ENCODE peak calls at places on chromosomes 12 and 14, in six cellular contexts. Z is AG10803, P is endothelial cell of umbilical vein, N is astrocyte of the spinal cord, E is cardiac muscle cell, A is SK-N-SH. B is an unnamed sample.

GRCh38 chr14:89425931-89426330 is 8.9 kb upstream of the FOXN3 start:
- DNase-seq in N (peak), Z (peak), E (no peak), A (no peak), P (peak), B (peak)

GRCh38 chr14:102883028-102883953 is 39.2 kb upstream of the AMN start:
- DNase-seq in E (no peak), Z (no peak), P (no peak), N (no peak), A (no peak), B (no peak)

GRCh38 chr12:120651821-120652220 is 11.4 kb downstream of the CABP1 start:
- DNase-seq in N (no peak), E (no peak), P (no peak), A (no peak), Z (peak), B (no peak)

GRCh38 chr12:27549231-27549800 is 25.3 kb downstream of the PPFIBP1 start:
- DNase-seq in E (no peak), A (no peak), N (peak), Z (peak), P (peak), B (peak)

GRCh38 chr12:12315838-12316237 is 34.2 kb downstream of the MANSC1 start:
- DNase-seq in P (no peak), A (no peak), E (no peak), Z (no peak), N (no peak), B (no peak)

GRCh38 chr12:56520025-56520810 is 1.4 kb upstream of the RBMS2 start:
- DNase-seq in A (no peak), P (peak), E (no peak), Z (peak), N (peak), B (no peak)

GRCh38 chr14:105026789-105027563 is 6.1 kb upstream of the CDCA4 start:
- DNase-seq in Z (peak), N (peak), P (no peak), A (no peak), E (no peak), B (peak)

GRCh38 chr12:65720739-65721138 is 103.5 kb upstream of the HMGA2 start:
- DNase-seq in Z (peak), E (no peak), A (no peak), N (peak), P (no peak), B (no peak)

GRCh38 chr14:19729763-19730162 is 13.6 kb upstream of the OR4Q3 start:
- DNase-seq in E (no peak), Z (no peak), N (no peak), A (no peak), P (no peak), B (no peak)

GRCh38 chr12:52195065-52195730 is 3.4 kb upstream of the KRT80 start:
- DNase-seq in Z (no peak), E (no peak), P (no peak), N (no peak), A (no peak), B (peak)

GRCh38 chr12:57868211-57868610 is 21.7 kb upstream of the CTDSP2 start:
- DNase-seq in E (no peak), N (no peak), P (no peak), A (no peak), Z (peak), B (no peak)

GRCh38 chr12:56591961-56592360 is 38.2 kb downstream of the BAZ2A start:
- DNase-seq in A (no peak), N (no peak), E (no peak), P (no peak), Z (peak), B (peak)

GRCh38 chr14:20461230-20462141 is at the start of gene PIP4P1:
- DNase-seq in Z (peak), N (peak), P (peak), E (peak), A (peak), B (peak)

GRCh38 chr14:52878946-52879345 is 71.9 kb downstream of the FERMT2 start:
- DNase-seq in E (no peak), A (no peak), Z (no peak), N (no peak), P (no peak), B (no peak)

GRCh38 chr12:133038310-133038709 is 1.0 kb downstream of the ZNF84 start:
- DNase-seq in Z (no peak), N (no peak), A (no peak), P (peak), E (no peak), B (no peak)
- H3K4me3 ChIP-seq in Z (peak), N (peak), A (peak), P (no peak), E (peak), B (peak)

DNA sequence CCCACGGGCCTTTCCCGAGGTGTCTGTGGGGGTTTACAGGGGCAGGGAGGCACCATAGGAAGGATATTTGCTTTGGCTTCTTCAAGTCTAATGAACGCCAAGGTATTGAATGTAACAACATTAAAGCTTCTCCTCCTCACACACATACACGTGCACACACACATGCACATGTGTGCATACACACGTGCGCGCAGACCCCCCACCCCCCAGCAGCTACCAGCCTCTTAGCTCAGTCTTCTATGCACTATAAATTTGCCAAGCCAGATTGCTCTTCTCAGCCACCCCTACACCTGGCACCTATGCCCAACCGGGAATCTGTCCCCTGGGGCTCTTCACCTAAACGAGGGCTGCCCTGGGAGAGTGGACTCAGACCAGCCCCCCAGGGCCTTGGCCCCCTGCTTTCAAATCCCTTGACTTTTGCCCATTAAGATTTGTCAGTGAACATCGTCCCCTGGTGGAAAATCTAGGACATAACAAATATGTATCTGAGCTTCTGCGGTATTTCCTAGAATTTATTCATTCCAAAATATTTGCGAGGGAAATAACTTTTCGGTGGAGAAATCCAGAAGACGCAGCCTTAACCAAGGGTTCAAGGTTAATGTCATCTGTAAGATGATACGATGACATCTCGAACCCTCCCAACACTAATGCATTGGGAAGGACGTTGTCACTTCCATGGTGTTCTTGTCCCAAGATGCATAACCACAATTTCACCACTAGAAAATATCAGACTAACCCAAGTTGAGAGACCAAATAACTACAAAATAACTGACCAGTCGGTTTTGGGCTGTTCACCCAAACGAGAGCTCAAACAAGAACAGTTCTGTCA is 330.4 kb downstream of the MED13L start:
- DNase-seq in Z (no peak), P (no peak), A (peak), N (no peak), E (peak), B (no peak)
- TF ChIP-seq CTCF in Z (peak), P (peak), A (peak), N (peak), E (peak), B (peak)

GRCh38 chr12:92141585-92142244 is 3.9 kb downstream of the BTG1 start:
- DNase-seq in E (no peak), Z (no peak), P (peak), N (no peak), A (no peak), B (peak)
- H3K4me3 ChIP-seq in E (peak), Z (peak), P (peak), N (peak), A (peak), B (peak)

GRCh38 chr14:22814945-22815713 is at the start of gene SLC7A7:
- DNase-seq in Z (peak), N (no peak), P (no peak), E (no peak), A (no peak), B (peak)

GRCh38 chr14:22814373-22814772 is 862 bp downstream of the SLC7A7 start:
- DNase-seq in Z (no peak), A (no peak), P (no peak), E (no peak), N (no peak), B (no peak)

GRCh38 chr14:22811752-22812151 is 3.5 kb downstream of the SLC7A7 start:
- DNase-seq in A (no peak), P (no peak), E (no peak), N (no peak), Z (no peak), B (peak)

GRCh38 chr14:22813145-22813544 is 2.1 kb downstream of the SLC7A7 start:
- DNase-seq in E (no peak), A (no peak), N (no peak), P (no peak), Z (no peak), B (no peak)

DNA sequence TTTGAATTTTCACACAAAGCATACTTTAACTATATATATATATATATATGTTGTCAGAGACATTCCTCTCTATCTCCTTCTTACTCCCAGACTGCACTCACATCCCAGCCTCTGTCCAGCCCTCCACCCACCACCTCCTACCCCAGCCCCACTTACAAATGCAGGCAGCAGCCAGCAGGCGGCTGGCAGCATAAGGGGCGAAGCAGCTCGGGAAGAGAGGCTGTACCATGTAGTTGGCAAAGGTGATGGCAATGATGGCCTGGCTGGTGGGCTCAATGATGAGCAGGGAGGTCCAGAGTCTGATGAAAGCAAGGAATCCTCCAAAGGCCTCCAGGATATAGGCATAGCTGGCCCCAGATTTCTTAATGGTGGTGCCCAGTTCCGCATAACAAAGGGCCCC is 2.5 kb downstream of the SLC7A7 start:
- DNase-seq in A (no peak), E (no peak), Z (no peak), N (no peak), P (no peak), B (no peak)
- TF ChIP-seq CTCF in A (no peak), E (no peak), Z (no peak), N (no peak), P (no peak), B (no peak)

GRCh38 chr12:64558754-64559153 is 51.5 kb upstream of the RASSF3 start:
- DNase-seq in E (no peak), Z (no peak), P (no peak), N (no peak), A (no peak), B (no peak)

GRCh38 chr12:64560395-64561301 is 49.6 kb upstream of the RASSF3 start:
- DNase-seq in A (peak), P (peak), Z (peak), E (no peak), N (peak), B (peak)

GRCh38 chr12:64551676-64552075 is 58.6 kb upstream of the RASSF3 start:
- DNase-seq in N (no peak), A (no peak), E (no peak), P (no peak), Z (peak), B (no peak)

GRCh38 chr12:64561302-64561651 is 49.0 kb upstream of the RASSF3 start:
- DNase-seq in N (no peak), Z (no peak), P (no peak), E (no peak), A (no peak), B (no peak)

GRCh38 chr12:64556231-64556630 is 54.1 kb upstream of the RASSF3 start:
- DNase-seq in P (no peak), N (no peak), Z (no peak), A (no peak), E (no peak), B (no peak)
- H3K4me3 ChIP-seq in P (no peak), N (no peak), Z (no peak), A (no peak), E (no peak), B (no peak)

GRCh38 chr12:49609875-49610154 is 4.4 kb upstream of the FAM186B start:
- DNase-seq in A (no peak), Z (no peak), P (no peak), N (no peak), E (no peak), B (no peak)
- TF ChIP-seq CTCF in A (no peak), Z (no peak), P (peak), N (no peak), E (no peak), B (peak)

GRCh38 chr12:124388038-124388676 is 93.3 kb downstream of the RFLNA start:
- DNase-seq in A (no peak), N (no peak), E (no peak), P (peak), Z (no peak), B (no peak)

GRCh38 chr12:124386661-124387509 is 92.0 kb downstream of the RFLNA start:
- DNase-seq in E (no peak), Z (no peak), N (no peak), P (peak), A (no peak), B (no peak)

GRCh38 chr12:124386059-124386458 is 91.2 kb downstream of the RFLNA start:
- DNase-seq in P (no peak), N (peak), Z (peak), A (no peak), E (no peak), B (peak)

GRCh38 chr12:124388679-124389536 is 94.0 kb downstream of the RFLNA start:
- DNase-seq in P (peak), E (peak), Z (peak), N (peak), A (peak), B (peak)

GRCh38 chr12:124387510-124387855 is 92.6 kb downstream of the RFLNA start:
- DNase-seq in Z (no peak), P (peak), A (no peak), N (no peak), E (no peak), B (no peak)
- H3K4me3 ChIP-seq in Z (peak), P (peak), A (peak), N (peak), E (no peak), B (peak)

DNA sequence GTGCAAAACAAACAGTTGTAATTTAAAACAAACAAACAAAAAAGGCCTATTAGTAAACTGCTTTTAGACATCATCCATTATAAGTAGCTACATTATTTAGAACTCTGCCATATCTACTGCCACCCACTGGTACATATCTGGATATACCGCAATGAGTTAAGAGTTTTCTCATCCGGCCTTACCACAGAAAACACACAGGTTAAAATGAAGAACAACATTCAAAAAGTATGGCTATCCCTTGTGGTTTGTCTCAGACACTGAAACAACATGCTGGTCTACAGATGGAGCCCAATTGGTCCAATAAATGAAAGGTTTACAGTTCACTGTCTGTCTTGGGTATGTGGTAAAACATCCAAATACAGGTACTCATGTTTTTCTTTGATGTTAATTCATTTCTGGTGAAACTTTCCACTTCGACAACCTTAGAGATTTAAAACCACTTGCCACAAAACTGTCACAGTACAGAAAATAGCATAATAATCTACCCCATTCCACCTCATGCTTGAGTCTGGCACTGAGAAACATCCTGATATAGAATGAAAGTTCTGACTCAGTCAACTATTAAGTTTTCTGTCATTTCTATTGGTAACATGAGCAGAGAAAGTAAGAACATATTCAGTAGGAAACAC is 354.3 kb downstream of the CEP128 start:
- DNase-seq in A (no peak), N (peak), Z (peak), P (peak), E (peak), B (peak)
- TF ChIP-seq CTCF in A (peak), N (peak), Z (peak), P (peak), E (peak), B (peak)

DNA sequence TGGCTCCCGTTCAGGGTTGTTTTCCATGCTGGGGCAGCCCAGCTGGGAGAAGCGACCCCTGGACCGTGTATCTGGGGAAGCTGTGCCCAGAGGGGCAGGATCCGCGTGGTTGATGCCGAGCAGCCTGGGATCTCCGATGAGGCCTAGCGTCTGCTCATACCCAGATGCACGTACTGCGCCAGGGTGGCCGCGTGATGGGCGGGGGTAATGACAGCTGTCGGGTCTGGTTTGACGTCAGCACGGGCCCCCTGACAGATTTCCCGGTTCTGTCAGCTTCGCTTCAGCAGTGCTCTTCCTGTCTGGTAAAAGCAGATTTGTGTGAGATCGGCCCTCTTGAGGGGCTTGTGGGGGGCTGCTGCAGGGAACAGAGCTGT is 147.3 kb downstream of the TSPAN9 start:
- DNase-seq in E (no peak), P (no peak), A (peak), Z (no peak), N (no peak), B (no peak)
- H3K4me3 ChIP-seq in E (no peak), P (no peak), A (no peak), Z (no peak), N (no peak), B (no peak)

DNA sequence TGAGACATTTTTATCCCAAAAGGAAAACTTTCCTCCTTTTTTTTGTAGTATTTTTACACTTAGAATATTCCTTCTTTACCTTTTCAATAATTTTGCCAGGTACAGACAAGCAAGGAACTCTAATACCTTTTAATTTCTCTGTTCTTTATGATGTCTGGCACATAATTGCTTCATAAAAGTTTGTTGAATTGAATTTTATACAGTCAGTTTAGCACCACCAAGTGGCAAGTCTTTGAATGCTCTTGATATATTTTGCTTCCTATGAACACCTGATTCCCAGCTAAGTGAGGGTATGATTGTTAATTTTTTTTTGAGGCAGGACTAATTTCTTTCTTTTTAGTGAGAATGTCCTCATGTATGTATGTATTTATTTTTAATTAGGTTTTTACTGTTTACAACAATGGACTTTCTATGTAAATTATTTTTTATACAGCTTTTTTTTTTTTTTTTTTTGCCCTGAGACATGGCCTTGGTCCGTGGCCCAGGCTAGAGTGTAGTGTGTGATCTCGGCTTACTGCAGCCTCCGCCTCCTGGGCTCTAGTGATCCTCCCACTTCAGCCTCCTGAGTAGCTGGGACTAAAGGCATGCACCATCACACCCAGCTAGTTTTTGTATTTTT is 6.9 kb downstream of the TBC1D15 start:
- DNase-seq in P (peak), Z (peak), N (peak), E (peak), A (peak), B (peak)
- TF ChIP-seq CTCF in P (peak), Z (peak), N (peak), E (peak), A (peak), B (peak)

B was measured in fibroblast of lung.